ENCODE peak calls at places on chromosomes 16 and 17, in five cellular contexts. E, Y, P, N and T are unnamed samples.

GRCh38 chr17:30104575-30105339 is 11.9 kb upstream of the NSRP1 start:
- DNase-seq in N (peak), E (peak), Y (peak), P (no peak), T (peak)

GRCh38 chr17:47188266-47188665 is 829 bp downstream of the CDC27 start:
- DNase-seq in Y (peak), P (no peak), E (no peak), N (peak), T (peak)

GRCh38 chr17:31371511-31372097 is 19.9 kb upstream of the RAB11FIP4 start:
- DNase-seq in N (no peak), P (no peak), E (no peak), Y (peak), T (peak)

GRCh38 chr17:6556121-6557039 is at the start of gene PITPNM3:
- DNase-seq in Y (no peak), P (no peak), E (peak), N (peak), T (no peak)

GRCh38 chr16:71746442-71747046 is 22.0 kb upstream of the PHLPP2 start:
- DNase-seq in P (no peak), Y (peak), E (peak), N (peak), T (peak)

GRCh38 chr16:69563605-69564580 is 1.9 kb upstream of the NFAT5 start:
- DNase-seq in Y (peak), P (no peak), E (peak), N (peak), T (peak)

GRCh38 chr16:69844441-69844840 is 82.3 kb downstream of the WWP2 start:
- DNase-seq in Y (no peak), P (no peak), N (no peak), E (no peak), T (no peak)

GRCh38 chr17:44011876-44012275 is 2.9 kb downstream of the TMEM101 start:
- DNase-seq in E (no peak), P (no peak), N (no peak), Y (no peak), T (no peak)

GRCh38 chr17:76123749-76124581 is 17.1 kb downstream of the FOXJ1 start:
- DNase-seq in E (no peak), Y (no peak), N (no peak), P (no peak), T (no peak)

GRCh38 chr17:82985436-82985820 is 94.0 kb upstream of the METRNL start:
- DNase-seq in P (no peak), N (no peak), E (no peak), Y (no peak), T (no peak)

DNA sequence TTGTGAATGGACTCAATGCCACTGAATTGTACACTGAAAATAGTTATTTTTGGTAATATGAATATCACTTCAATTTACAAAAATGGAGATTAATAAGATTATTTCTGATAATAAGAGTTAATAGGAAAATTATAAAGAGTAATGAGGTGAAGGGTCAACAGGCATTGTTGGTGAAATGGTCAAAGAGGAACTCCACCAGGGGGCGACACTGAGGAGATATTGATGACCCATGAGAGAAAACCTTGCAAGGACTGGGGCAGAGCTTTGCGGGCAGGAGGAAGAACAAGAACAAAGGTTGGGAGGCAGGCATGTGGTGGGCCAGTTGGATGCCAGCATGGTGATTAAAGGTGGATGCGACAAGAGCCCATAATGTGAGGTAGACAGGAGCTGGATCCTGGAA is 74.0 kb upstream of the XYLT1 start:
- DNase-seq in P (no peak), Y (no peak), N (peak), E (peak), T (no peak)
- TF ChIP-seq CTCF in P (peak), Y (peak), N (peak), E (peak), T (peak)

GRCh38 chr16:67148656-67149275 is 2.0 kb downstream of the B3GNT9 start:
- DNase-seq in P (no peak), N (no peak), Y (no peak), E (no peak), T (no peak)

GRCh38 chr16:67150058-67150832 is 553 bp downstream of the B3GNT9 start:
- DNase-seq in P (no peak), Y (peak), N (peak), E (peak), T (peak)

GRCh38 chr16:67149276-67150057 is 1.3 kb downstream of the B3GNT9 start:
- DNase-seq in Y (no peak), P (no peak), E (no peak), N (peak), T (no peak)

GRCh38 chr16:67151431-67152097 is 766 bp upstream of the B3GNT9 start:
- DNase-seq in P (no peak), N (peak), E (peak), Y (no peak), T (no peak)

DNA sequence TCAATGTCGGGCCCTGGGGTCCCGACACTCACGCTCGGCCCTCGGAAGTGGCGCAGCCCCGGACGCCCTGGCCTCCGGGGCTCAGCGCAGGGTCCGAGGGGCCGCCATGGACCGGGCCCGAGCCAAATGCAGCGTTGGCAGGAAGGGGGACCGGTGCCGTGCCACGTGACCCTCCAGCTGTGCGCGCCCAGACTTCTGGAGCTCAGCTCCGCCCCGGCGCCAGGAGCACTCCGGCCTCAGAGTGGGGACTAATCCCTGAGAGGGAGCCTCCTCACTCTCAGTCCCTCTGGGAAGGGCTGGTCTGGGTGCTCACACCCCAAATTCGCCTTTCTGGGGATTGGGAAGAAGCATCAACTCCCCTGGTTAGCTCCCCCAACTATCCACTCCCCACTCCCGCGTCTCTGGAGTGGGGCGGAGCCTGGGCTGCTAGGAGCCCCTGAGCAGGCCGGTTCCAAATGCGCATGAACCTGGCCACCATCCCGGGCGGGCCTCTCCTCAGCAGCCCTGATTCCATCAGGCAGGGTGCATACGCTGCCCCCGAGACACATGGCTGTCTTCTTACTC is at the start of gene B3GNT9:
- DNase-seq in Y (peak), P (no peak), E (peak), N (peak), T (peak)
- TF ChIP-seq EZH2 in Y (no peak), P (no peak), E (peak), N (no peak), T (no peak)

GRCh38 chr17:27975146-27976011 is 67.1 kb upstream of the NLK start:
- DNase-seq in E (no peak), Y (no peak), P (no peak), N (no peak), T (no peak)
- H3K27ac ChIP-seq in E (no peak), Y (no peak), P (no peak), N (no peak), T (no peak)

GRCh38 chr17:61399131-61400057 is at the start of gene TBX2:
- DNase-seq in E (peak), N (peak), P (no peak), Y (peak), T (no peak)
- TF ChIP-seq CTCF in E (peak), N (peak), P (no peak), Y (no peak), T (no peak)

DNA sequence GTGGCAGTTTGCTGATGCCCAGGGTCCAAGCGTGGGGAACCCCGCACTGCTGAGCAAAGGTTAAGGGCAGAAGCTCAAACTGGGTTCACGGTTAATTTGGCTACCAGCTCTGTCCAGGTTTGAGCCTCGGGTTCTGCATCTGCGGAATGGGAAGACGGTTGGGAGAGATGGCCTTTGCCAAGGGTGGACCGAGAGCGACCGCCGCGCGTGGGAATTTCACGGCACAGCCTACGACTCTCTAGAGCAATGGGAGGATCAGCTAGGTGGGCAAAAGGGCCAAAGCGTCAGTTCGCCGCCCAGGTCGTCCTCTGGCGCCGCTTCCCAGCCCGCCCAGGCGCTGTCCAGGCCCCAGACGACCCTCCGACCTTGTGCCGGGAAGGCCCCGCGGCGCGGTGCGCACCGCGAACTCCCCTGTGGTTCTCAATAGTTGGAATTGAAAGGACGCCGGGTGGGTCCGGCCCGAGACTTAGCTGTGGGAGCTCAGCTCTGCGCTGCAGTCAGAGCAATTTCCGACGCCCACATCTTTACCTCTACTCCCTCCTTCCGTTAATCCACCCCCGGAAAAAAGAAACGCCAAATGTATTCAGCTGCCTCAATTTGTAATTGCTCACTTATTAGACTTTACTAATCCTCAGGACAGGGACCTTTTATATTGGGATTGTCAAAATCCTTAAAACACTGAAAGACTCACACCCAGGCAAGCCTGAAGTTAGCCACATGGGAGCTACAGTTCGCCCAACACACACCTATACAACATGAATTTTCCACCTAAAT is 2.5 kb upstream of the HS3ST3B1 start:
- DNase-seq in N (no peak), P (no peak), Y (no peak), E (peak), T (peak)
- TF ChIP-seq EZH2 in N (peak), P (no peak), Y (no peak), E (peak), T (no peak)

DNA sequence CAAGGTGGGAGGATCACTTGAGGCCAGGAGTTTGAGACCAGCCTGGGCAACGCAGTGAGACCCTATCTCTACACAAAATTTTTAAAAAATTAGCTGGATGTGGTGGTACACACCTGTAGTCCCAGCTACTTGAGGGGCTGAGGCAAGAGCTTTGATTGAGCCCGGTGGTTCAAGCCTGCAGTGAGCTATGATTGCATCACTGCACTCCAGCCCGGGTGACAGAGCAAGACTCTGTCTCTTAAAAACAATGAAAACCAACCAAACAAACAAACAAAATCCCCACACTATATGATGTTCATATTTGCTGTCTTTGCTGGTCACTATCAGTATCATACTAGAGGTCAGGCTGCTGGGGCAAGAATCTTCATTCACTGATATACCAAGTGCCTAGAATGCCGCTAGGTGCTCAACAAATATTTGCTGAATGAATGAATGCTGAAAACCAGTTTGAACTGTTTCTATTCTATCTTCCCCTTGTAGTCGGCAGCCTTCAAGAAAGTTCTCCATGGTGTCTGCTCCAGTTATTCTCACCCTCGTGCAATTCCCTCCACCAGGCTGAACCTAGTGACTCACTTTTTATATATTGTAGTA is 127.0 kb downstream of the IRX3 start:
- DNase-seq in P (no peak), E (no peak), Y (no peak), N (no peak), T (no peak)
- H3K27ac ChIP-seq in P (no peak), E (no peak), Y (no peak), N (no peak), T (no peak)

GRCh38 chr17:32483451-32484019 is 3.3 kb upstream of the CDK5R1 start:
- DNase-seq in Y (no peak), E (peak), P (no peak), N (peak), T (peak)
- TF ChIP-seq CTCF in Y (peak), E (peak), P (peak), N (peak), T (peak)

GRCh38 chr16:11384956-11385586 is 39.8 kb downstream of the RMI2 start:
- DNase-seq in P (no peak), Y (no peak), E (no peak), N (no peak), T (no peak)

GRCh38 chr16:11386054-11386680 is 40.9 kb downstream of the RMI2 start:
- DNase-seq in Y (no peak), P (no peak), E (no peak), N (no peak), T (no peak)

GRCh38 chr16:11384184-11384955 is 39.1 kb downstream of the RMI2 start:
- DNase-seq in P (no peak), Y (no peak), E (no peak), N (no peak), T (no peak)

GRCh38 chr16:11389083-11389482 is 43.8 kb downstream of the RMI2 start:
- DNase-seq in E (no peak), N (no peak), P (no peak), Y (no peak), T (no peak)

GRCh38 chr16:11386791-11387546 is 41.7 kb downstream of the RMI2 start:
- DNase-seq in N (peak), Y (no peak), P (no peak), E (peak), T (no peak)
- TF ChIP-seq EZH2 in N (no peak), Y (no peak), P (no peak), E (no peak), T (no peak)

GRCh38 chr17:9771465-9771864 is 19.9 kb downstream of the DHRS7C start:
- DNase-seq in N (no peak), P (no peak), Y (no peak), E (no peak), T (no peak)

GRCh38 chr17:9766970-9767369 is 24.4 kb downstream of the DHRS7C start:
- DNase-seq in N (no peak), P (no peak), Y (no peak), E (no peak), T (no peak)

GRCh38 chr17:9769036-9769695 is 22.2 kb downstream of the DHRS7C start:
- DNase-seq in P (no peak), Y (no peak), N (no peak), E (no peak), T (no peak)

GRCh38 chr17:9767432-9767991 is 23.9 kb downstream of the DHRS7C start:
- DNase-seq in Y (no peak), P (no peak), E (no peak), N (no peak), T (no peak)

DNA sequence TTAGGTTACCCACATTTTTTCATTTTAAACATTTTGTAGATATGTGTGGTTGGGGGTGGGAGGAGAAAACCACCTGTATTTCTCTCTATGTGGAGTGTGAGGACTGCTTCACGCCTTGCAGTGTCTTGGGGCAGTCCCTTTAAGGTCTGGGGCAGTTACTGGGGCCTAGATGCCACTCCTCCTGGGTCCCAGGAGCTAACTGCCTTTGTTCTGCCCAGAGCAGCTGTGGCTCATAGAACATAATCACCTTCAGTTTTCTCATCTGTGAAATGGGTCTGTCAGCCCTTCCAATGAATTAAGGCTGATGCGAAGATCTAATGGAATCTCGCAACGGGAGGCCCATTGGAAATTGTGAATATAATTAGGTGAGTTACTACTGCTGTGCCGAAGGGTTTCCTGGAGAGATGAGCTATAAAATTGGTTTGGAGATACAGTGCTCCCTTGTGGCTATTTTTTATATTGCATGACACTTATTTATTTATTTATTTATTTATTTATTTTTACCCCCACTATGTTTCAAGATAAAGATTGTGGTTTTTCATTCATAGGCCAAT is 22.9 kb downstream of the DHRS7C start:
- DNase-seq in P (no peak), N (peak), Y (no peak), E (peak), T (peak)
- H3K27ac ChIP-seq in P (no peak), N (no peak), Y (no peak), E (no peak), T (no peak)

GRCh38 chr17:42519546-42520444 is 16.2 kb upstream of the NAGLU start:
- DNase-seq in Y (no peak), N (peak), E (peak), P (no peak), T (peak)
- TF ChIP-seq CTCF in Y (no peak), N (no peak), E (no peak), P (no peak), T (no peak)